ENCODE peak calls at places on chromosomes 5 and 9, in ten cellular contexts. A is stimulated activated CD8-positive, alpha-beta memory T cell treated with anti-CD3 and anti-CD28 coated beads, Interleukin-15, amount 100 ng/mL, for 24 hours; L is skeletal muscle cell; T is Ammon's horn; X is NCI-H345; U is A549; B is hepatocyte; J is left cardiac atrium; V is glutamatergic neuron; O is glomerular endothelial cell. F is an unnamed sample.

GRCh38 chr5:16957305-16958165 is 21.4 kb upstream of the MYO10 start:
- DNase-seq in A (no peak), O (no peak), B (no peak), V (no peak), J (no peak), T (no peak), U (no peak), L (peak; percentile 90), X (no peak), F (no peak)

GRCh38 chr5:165630211-165630866 is 2124.9 kb downstream of the MAT2B start:
- DNase-seq in X (peak; percentile 53), U (peak; percentile 7), V (peak; percentile 57), T (peak; percentile 84), O (no peak), A (no peak), J (peak; percentile 22), B (peak; percentile 84), L (peak; percentile 10), F (no peak)

GRCh38 chr5:58410441-58410840 is 49.4 kb downstream of the PLK2 start:
- DNase-seq in B (peak; percentile 48), U (peak; percentile 18), O (peak; percentile 61), X (no peak), L (peak; percentile 57), J (no peak), T (no peak), A (no peak), V (no peak), F (no peak)

GRCh38 chr5:180105827-180106312 is 34.3 kb upstream of the RNF130 start:
- DNase-seq in B (no peak), X (no peak), O (no peak), J (no peak), A (no peak), V (no peak), T (no peak), L (no peak), U (no peak), F (no peak)

GRCh38 chr9:69147041-69147834 is 26.8 kb upstream of the TJP2 start:
- DNase-seq in V (no peak), A (no peak), O (no peak), T (no peak), B (no peak), L (no peak), X (no peak), U (no peak), J (no peak), F (no peak)

GRCh38 chr5:73818357-73818756 is 192.4 kb downstream of the ARHGEF28 start:
- DNase-seq in U (no peak), A (no peak), J (no peak), T (no peak), V (no peak), O (no peak), L (peak; percentile 62), X (no peak), B (no peak), F (no peak)

GRCh38 chr5:62093981-62094380 is 212.0 kb upstream of the KIF2A start:
- DNase-seq in J (peak; percentile 27), T (peak; percentile 82), O (no peak), L (no peak), B (peak; percentile 66), X (peak; percentile 83), A (no peak), U (peak; percentile 55), V (peak; percentile 47), F (no peak)

GRCh38 chr5:4976918-4977317 is 163.2 kb upstream of the ADAMTS16 start:
- DNase-seq in V (no peak), B (no peak), J (no peak), U (no peak), T (no peak), X (no peak), L (no peak), O (no peak), A (no peak), F (no peak)